ENCODE peak calls at places on chromosomes 5 and 9, in nine cellular contexts. W is tibial artery, C is transverse colon, E is IMR-90, D is A549, R is Panc1, B is lower lobe of right lung, T is OCI-LY7, U is mucosa of descending colon. K is an unnamed sample. For H3K9me3, the result is how much of the 10 kb centered on the place peaks cover.

GRCh38 chr5:176675676-176676360 is 28.5 kb downstream of the TSPAN17 start:
- DNase-seq in T (no peak), B (no peak), C (no peak), R (no peak), E (no peak), U (no peak), W (no peak), D (peak), K (peak)

GRCh38 chr9:5429873-5430564 is 7.7 kb downstream of the PLGRKT start:
- DNase-seq in E (no peak), R (no peak), W (no peak), D (no peak), C (no peak), B (no peak), U (no peak), T (no peak), K (no peak)

GRCh38 chr9:123928471-123929176 is 1.3 kb downstream of the DENND1A start:
- DNase-seq in T (peak), B (no peak), U (no peak), C (no peak), D (no peak), E (peak), R (no peak), W (no peak), K (peak)

GRCh38 chr5:34913072-34913471 is 2.2 kb downstream of the RAD1 start:
- DNase-seq in E (peak), U (no peak), W (no peak), D (no peak), C (no peak), R (no peak), B (no peak), T (no peak), K (no peak)

GRCh38 chr5:143370440-143370839 is 33.0 kb downstream of the NR3C1 start:
- DNase-seq in D (no peak), U (no peak), B (no peak), W (no peak), T (no peak), R (no peak), C (no peak), E (no peak), K (no peak)

GRCh38 chr9:69170231-69170630 is 3.8 kb upstream of the TJP2 start:
- DNase-seq in D (no peak), B (no peak), T (no peak), R (no peak), C (no peak), U (no peak), E (peak), W (no peak), K (no peak)

GRCh38 chr5:131965826-131966415 is 20.5 kb upstream of the MEIKIN start:
- DNase-seq in E (no peak), T (no peak), B (no peak), R (no peak), D (no peak), W (no peak), U (no peak), C (no peak), K (no peak)

GRCh38 chr5:157710887-157711286 is 20.3 kb upstream of the THG1L start:
- DNase-seq in D (no peak), T (no peak), W (no peak), C (no peak), E (peak), B (no peak), U (no peak), R (no peak), K (peak)

GRCh38 chr9:134128727-134129679 is 6.9 kb upstream of the WDR5 start:
- DNase-seq in B (no peak), W (no peak), T (peak), C (no peak), D (no peak), E (no peak), R (no peak), U (peak), K (peak)

GRCh38 chr5:154851351-154851750 is 948 bp upstream of the FAXDC2 start:
- DNase-seq in T (no peak), W (peak), C (no peak), R (no peak), E (no peak), U (no peak), B (no peak), D (no peak), K (no peak)

GRCh38 chr5:52705720-52706119 is 82.0 kb upstream of the ITGA1 start:
- DNase-seq in D (no peak), W (no peak), C (no peak), B (no peak), U (no peak), R (no peak), T (no peak), E (no peak), K (no peak)

GRCh38 chr5:150013931-150014330 is 13.4 kb downstream of the HMGXB3 start:
- DNase-seq in B (no peak), R (no peak), E (no peak), D (no peak), C (peak), U (no peak), W (no peak), T (no peak), K (no peak)

GRCh38 chr5:53406630-53407316 is 73.7 kb upstream of the FST start:
- DNase-seq in C (no peak), D (no peak), T (no peak), R (peak), B (no peak), U (no peak), W (no peak), E (peak), K (peak)

GRCh38 chr9:120418315-120418714 is 161.7 kb downstream of the CDK5RAP2 start:
- DNase-seq in E (no peak), B (no peak), T (no peak), U (no peak), C (no peak), D (no peak), R (no peak), W (no peak), K (no peak)

GRCh38 chr9:25964239-25964638 is 286.0 kb upstream of the TUSC1 start:
- DNase-seq in U (no peak), T (peak), R (peak), E (peak), W (no peak), D (peak), B (no peak), C (no peak), K (no peak)

GRCh38 chr9:88837731-88838130 is 153.5 kb upstream of the S1PR3 start:
- DNase-seq in E (peak), B (no peak), D (no peak), W (no peak), U (no peak), T (no peak), R (no peak), C (no peak), K (no peak)

GRCh38 chr9:83933804-83934203 is 12.6 kb upstream of the KIF27 start:
- DNase-seq in B (peak), T (no peak), E (peak), C (no peak), W (no peak), D (no peak), U (no peak), R (no peak), K (no peak)

GRCh38 chr5:177314376-177315342 is 3.0 kb upstream of the MXD3 start:
- DNase-seq in U (no peak), R (no peak), T (no peak), B (no peak), W (no peak), C (no peak), D (no peak), E (no peak), K (peak)

GRCh38 chr5:173590436-173591299 is 25.8 kb downstream of the BOD1 start:
- DNase-seq in E (no peak), D (no peak), U (no peak), R (no peak), W (no peak), C (no peak), T (no peak), B (no peak), K (no peak)
- H3K9me3 ChIP-seq in E (under half), D (half or more), U (under half), R (under half), W (under half), C (under half), T (under half), B (under half), K (under half)

DNA sequence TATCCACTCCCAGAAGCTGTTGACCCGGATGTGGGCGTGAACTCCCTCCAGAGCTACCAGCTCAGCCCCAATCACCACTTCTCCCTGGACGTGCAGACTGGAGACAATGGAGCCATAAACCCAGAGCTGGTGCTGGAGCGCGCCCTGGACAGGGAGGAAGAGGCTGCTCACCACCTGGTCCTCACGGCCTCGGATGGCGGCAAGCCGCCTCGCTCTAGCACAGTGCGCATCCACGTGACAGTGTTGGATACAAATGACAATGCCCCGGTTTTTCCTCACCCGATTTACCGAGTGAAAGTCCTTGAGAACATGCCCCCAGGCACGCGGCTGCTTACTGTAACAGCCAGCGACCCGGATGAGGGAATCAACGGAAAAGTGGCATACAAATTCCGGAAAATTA is 834 bp downstream of the PCDHGA8 start:
- DNase-seq in T (no peak), B (no peak), W (no peak), R (no peak), U (no peak), E (no peak), C (no peak), D (no peak), K (no peak)
- H3K9me3 ChIP-seq in T (under half), B (half or more), W (under half), R (under half), U (half or more), E (under half), C (half or more), D (half or more), K (under half)

DNA sequence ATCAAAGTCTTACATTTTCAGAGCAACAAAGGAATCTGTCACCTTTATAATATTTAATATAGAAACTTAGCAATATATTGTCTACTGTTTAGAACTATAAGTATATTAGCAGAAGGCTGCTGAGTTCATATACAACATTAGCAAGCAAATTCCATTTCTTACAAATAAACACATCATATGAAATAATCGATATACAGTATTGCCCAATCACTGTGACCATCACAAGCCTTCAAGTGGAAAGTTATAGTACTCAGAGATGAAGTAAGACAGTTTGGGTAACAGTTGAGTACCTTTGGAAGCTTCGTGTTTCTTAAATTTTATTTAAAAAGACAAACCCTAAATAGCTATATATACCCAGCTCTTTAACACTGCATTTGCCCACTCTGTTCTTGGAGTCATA is 135.2 kb upstream of the IRX1 start:
- DNase-seq in R (no peak), D (no peak), E (no peak), T (no peak), C (no peak), W (no peak), U (no peak), B (no peak), K (no peak)
- H3K9me3 ChIP-seq in R (under half), D (under half), E (under half), T (under half), C (under half), W (under half), U (under half), B (under half), K (under half)

DNA sequence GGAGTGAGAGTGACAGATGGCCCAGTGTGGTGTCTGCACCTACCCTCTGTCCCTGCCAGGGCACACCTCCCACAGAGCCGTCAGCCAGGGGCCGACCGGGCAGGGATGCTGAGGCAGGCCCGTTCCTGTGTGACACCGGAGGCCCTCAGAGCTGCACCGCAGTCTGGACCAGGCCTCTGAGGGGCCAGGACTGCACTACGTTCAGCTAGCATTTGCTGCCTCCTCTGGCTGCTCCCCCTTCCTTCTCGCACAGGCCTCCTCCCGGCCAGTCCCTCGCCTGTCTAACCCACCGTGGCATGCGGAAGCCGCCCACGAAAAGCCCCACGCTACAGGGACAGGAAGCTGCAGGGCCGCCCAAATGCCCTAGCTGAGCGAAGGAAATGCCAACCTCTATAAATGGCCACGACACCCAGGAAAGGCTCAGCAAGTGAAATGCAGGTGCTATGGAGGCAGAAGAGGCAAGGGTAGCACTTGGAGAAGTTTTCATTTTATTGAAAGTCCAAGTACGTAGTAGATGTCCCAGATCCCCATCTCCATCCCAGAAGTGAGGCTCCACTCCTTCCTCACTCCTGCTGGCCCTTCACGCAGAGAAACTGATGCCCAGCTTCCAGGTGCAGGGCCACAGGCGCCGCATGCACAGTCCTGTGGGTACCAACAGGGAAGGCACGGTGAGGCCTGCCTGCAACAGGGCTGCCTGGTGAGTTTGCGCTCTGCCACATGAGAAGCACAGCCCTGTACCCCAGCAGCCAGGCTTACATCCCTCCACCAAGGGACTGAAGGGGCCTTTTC is 38.7 kb downstream of the MAPK9 start:
- DNase-seq in W (no peak), D (no peak), C (no peak), R (no peak), B (no peak), U (no peak), E (no peak), T (no peak), K (no peak)
- H3K9me3 ChIP-seq in W (under half), D (half or more), C (half or more), R (under half), B (half or more), U (half or more), E (half or more), T (under half), K (half or more)

DNA sequence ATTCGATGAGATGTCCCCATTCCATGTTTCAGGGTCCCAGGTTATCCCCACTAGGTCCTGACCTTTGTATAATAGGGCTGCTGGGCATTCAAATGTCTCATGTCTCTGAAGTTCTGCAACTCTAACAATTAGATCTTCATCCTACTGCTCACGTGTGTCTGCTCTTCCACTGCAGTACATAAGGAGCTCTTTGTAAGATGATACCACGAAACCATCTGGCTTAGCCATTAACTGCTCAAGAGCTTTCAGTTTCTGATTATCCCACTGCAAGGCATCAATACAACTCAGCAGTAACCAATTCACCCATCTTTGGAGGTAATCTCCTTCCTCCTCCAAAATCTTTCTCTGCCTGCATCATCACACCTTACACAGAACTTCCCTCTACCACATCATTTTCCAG is 49.9 kb upstream of the PPP2CA start:
- DNase-seq in C (no peak), D (no peak), E (peak), T (no peak), W (no peak), U (no peak), R (no peak), B (no peak), K (no peak)
- H3K9me3 ChIP-seq in C (under half), D (under half), E (under half), T (under half), W (under half), U (under half), R (under half), B (under half), K (under half)

GRCh38 chr9:11558043-11558442 is 945.2 kb upstream of the PTPRD start:
- DNase-seq in R (no peak), T (no peak), E (no peak), U (no peak), C (no peak), W (no peak), B (no peak), D (no peak), K (no peak)
- H3K9me3 ChIP-seq in R (under half), T (under half), E (under half), U (under half), C (under half), W (under half), B (under half), D (under half), K (under half)